ENCODE peak calls at places on chromosome 1, in eight cellular contexts. W, T, G, F, O, S, B and M are unnamed samples.

GRCh38 chr1:55694297-55694696 is 479.1 kb upstream of the USP24 start:
- DNase-seq in W (no peak), T (no peak), G (no peak), F (peak), O (no peak), S (no peak), B (peak), M (no peak)

GRCh38 chr1:221271696-221272095 is 392.5 kb downstream of the HLX start:
- DNase-seq in W (no peak), T (no peak), G (no peak), F (no peak), O (no peak), S (no peak), B (no peak), M (no peak)

GRCh38 chr1:218705391-218705790 is 360.3 kb downstream of the TGFB2 start:
- DNase-seq in W (no peak), T (no peak), G (no peak), F (no peak), O (peak), S (no peak), B (peak), M (no peak)

GRCh38 chr1:172902861-172903381 is 147.8 kb downstream of the TNFSF18 start:
- DNase-seq in W (no peak), T (no peak), G (no peak), F (no peak), O (no peak), S (no peak), B (peak), M (no peak)

GRCh38 chr1:85940621-85941306 is 215.8 kb downstream of the COL24A1 start:
- DNase-seq in W (no peak), T (no peak), G (no peak), F (no peak), O (no peak), S (no peak), B (no peak), M (no peak)

GRCh38 chr1:41758490-41758889 is 160.2 kb downstream of the HIVEP3 start:
- DNase-seq in W (no peak), T (no peak), G (no peak), F (no peak), O (no peak), S (no peak), B (no peak), M (no peak)

GRCh38 chr1:233897325-233898162 is 6.9 kb upstream of the SLC35F3 start:
- DNase-seq in W (no peak), T (no peak), G (no peak), F (no peak), O (no peak), S (no peak), B (no peak), M (no peak)

GRCh38 chr1:211287218-211287617 is 28.1 kb downstream of the RCOR3 start:
- DNase-seq in W (no peak), T (no peak), G (no peak), F (no peak), O (no peak), S (no peak), B (no peak), M (no peak)

GRCh38 chr1:232553050-232553754 is 76.7 kb downstream of the SIPA1L2 start:
- DNase-seq in W (peak), T (no peak), G (no peak), F (peak), O (no peak), S (no peak), B (peak), M (no peak)

GRCh38 chr1:1536938-1537546 is 3.4 kb downstream of the TMEM240 start:
- DNase-seq in W (no peak), T (no peak), G (no peak), F (no peak), O (no peak), S (no peak), B (no peak), M (no peak)

GRCh38 chr1:8205771-8206170 is 112.1 kb upstream of the SLC45A1 start:
- DNase-seq in W (no peak), T (no peak), G (no peak), F (no peak), O (no peak), S (no peak), B (no peak), M (no peak)

GRCh38 chr1:198105185-198105584 is 51.6 kb upstream of the NEK7 start:
- DNase-seq in W (no peak), T (no peak), G (no peak), F (no peak), O (no peak), S (no peak), B (no peak), M (no peak)

GRCh38 chr1:206505702-206506375 is 1.5 kb upstream of the RASSF5 start:
- DNase-seq in W (no peak), T (no peak), G (no peak), F (no peak), O (no peak), S (no peak), B (no peak), M (no peak)

GRCh38 chr1:61746768-61747167 is 4.5 kb downstream of the PATJ start:
- DNase-seq in W (peak), T (no peak), G (no peak), F (no peak), O (peak), S (no peak), B (no peak), M (no peak)

GRCh38 chr1:185960377-185961151 is 226.4 kb downstream of the HMCN1 start:
- DNase-seq in W (peak), T (no peak), G (no peak), F (no peak), O (no peak), S (no peak), B (no peak), M (no peak)

GRCh38 chr1:97999320-97999719 is 78.5 kb upstream of the DPYD start:
- DNase-seq in W (no peak), T (no peak), G (no peak), F (no peak), O (no peak), S (no peak), B (peak), M (no peak)

GRCh38 chr1:119773711-119774241 is 5.1 kb upstream of the HMGCS2 start:
- DNase-seq in W (no peak), T (no peak), G (no peak), F (no peak), O (peak), S (no peak), B (no peak), M (no peak)

GRCh38 chr1:17606826-17607440 is 67.4 kb downstream of the ARHGEF10L start:
- DNase-seq in W (peak), T (no peak), G (peak), F (peak), O (peak), S (peak), B (peak), M (peak)